ENCODE peak calls at places on chromosomes 13 and 19, in six cellular contexts. R, L, O, N, X and I are unnamed samples.

GRCh38 chr13:111874981-111875380 is 192.0 kb upstream of the SOX1 start:
- DNase-seq in R (no peak), L (no peak), O (no peak), N (no peak), X (no peak), I (no peak)

GRCh38 chr19:54517483-54517882 is 14.9 kb downstream of the LAIR2 start:
- DNase-seq in R (peak; percentile 2), L (no peak), O (no peak), N (no peak), X (peak; percentile 45), I (peak; percentile 65)

GRCh38 chr13:30169442-30169841 is 137.9 kb downstream of the KATNAL1 start:
- DNase-seq in R (no peak), L (no peak), O (no peak), N (no peak), X (no peak), I (no peak)

GRCh38 chr13:33745370-33746324 is 72.3 kb upstream of the RFC3 start:
- DNase-seq in R (no peak), L (no peak), O (no peak), N (no peak), X (peak; percentile 23), I (no peak)

GRCh38 chr19:45173816-45174215 is 4.2 kb downstream of the TRAPPC6A start:
- DNase-seq in R (peak; percentile 79), L (no peak), O (no peak), N (no peak), X (no peak), I (no peak)

GRCh38 chr19:4049432-4049831 is 17.3 kb downstream of the ZBTB7A start:
- DNase-seq in R (no peak), L (no peak), O (no peak), N (no peak), X (no peak), I (peak; percentile 56)

GRCh38 chr13:31200636-31200970 is 828 bp downstream of the B3GLCT start:
- DNase-seq in R (no peak), L (no peak), O (no peak), N (peak; percentile 10), X (peak; percentile 54), I (peak; percentile 74)

GRCh38 chr19:24032651-24033050 is 54.3 kb upstream of the ZNF254 start:
- DNase-seq in R (no peak), L (no peak), O (no peak), N (no peak), X (no peak), I (peak; percentile 16)

GRCh38 chr13:73952683-73953082 is 181.5 kb downstream of the KLF12 start:
- DNase-seq in R (peak; percentile 86), L (no peak), O (no peak), N (no peak), X (no peak), I (no peak)

GRCh38 chr13:112005925-112006324 is 61.0 kb upstream of the SOX1 start:
- DNase-seq in R (no peak), L (no peak), O (no peak), N (no peak), X (no peak), I (no peak)

GRCh38 chr13:50420720-50421456 is 405.6 kb downstream of the KCNRG start:
- DNase-seq in R (no peak), L (no peak), O (no peak), N (no peak), X (no peak), I (no peak)

GRCh38 chr19:30556230-30556711 is 184.1 kb downstream of the ZNF536 start:
- DNase-seq in R (no peak), L (no peak), O (no peak), N (no peak), X (no peak), I (no peak)

GRCh38 chr13:56586966-56587365 is 553.8 kb upstream of the PRR20A start:
- DNase-seq in R (no peak), L (no peak), O (no peak), N (no peak), X (no peak), I (no peak)

GRCh38 chr19:4376245-4376990 is 23.9 kb downstream of the SH3GL1 start:
- DNase-seq in R (no peak), L (no peak), O (no peak), N (no peak), X (peak; percentile 23), I (no peak)

GRCh38 chr13:108679989-108680388 is 50.6 kb downstream of the MYO16 start:
- DNase-seq in R (no peak), L (no peak), O (no peak), N (no peak), X (no peak), I (no peak)

GRCh38 chr19:2084993-2085720 is 11.0 kb downstream of the MOB3A start:
- DNase-seq in R (no peak), L (no peak), O (peak; percentile 77), N (peak; percentile 94), X (no peak), I (peak; percentile 93)

GRCh38 chr13:111880185-111880584 is 186.8 kb upstream of the SOX1 start:
- DNase-seq in R (no peak), L (no peak), O (no peak), N (no peak), X (no peak), I (no peak)

GRCh38 chr13:78607409-78608253 is 4.3 kb upstream of the POU4F1 start:
- DNase-seq in R (no peak), L (no peak), O (no peak), N (no peak), X (no peak), I (no peak)

GRCh38 chr13:110347088-110347487 is 40.0 kb downstream of the COL4A2 start:
- DNase-seq in R (no peak), L (no peak), O (no peak), N (no peak), X (no peak), I (no peak)
- H3K4me1 ChIP-seq in R (peaks cover 26% of the 10 kb centered on the region), L (peaks cover 25% of the 10 kb centered on the region), O (peaks cover 61% of the 10 kb centered on the region), N (no peaks in the 10 kb centered on the region), X (peaks cover 12% of the 10 kb centered on the region), I (peaks cover 17% of the 10 kb centered on the region)

DNA sequence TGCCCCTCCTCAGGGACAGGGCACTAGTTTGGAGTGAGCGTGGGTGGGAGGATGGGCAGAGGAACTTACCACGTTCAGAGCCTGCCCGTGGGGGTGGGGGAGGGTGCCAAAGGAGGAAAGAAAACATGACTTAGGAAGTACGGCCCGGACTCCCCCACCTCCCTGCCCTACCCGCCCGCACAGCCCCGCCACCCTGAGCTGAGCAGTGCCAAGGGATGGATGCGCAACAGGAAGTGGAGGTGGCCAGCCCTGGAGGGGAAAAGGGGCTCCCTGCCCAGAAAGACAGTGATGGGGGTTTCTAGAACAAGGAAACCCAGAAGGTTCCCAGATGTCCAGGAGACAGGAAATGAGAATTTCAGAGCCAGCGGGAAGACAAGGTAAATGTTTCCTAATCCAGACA is 6.3 kb downstream of the TEAD2 start:
- DNase-seq in R (no peak), L (no peak), O (no peak), N (no peak), X (no peak), I (no peak)
- H3K36me3 ChIP-seq in R (peaks cover 65% of the 10 kb centered on the region), L (peaks cover 39% of the 10 kb centered on the region), O (no peaks in the 10 kb centered on the region), N (no peaks in the 10 kb centered on the region), X (no peaks in the 10 kb centered on the region), I (no peaks in the 10 kb centered on the region)

GRCh38 chr13:66994498-66995365 is 235.4 kb downstream of the PCDH9 start:
- DNase-seq in R (no peak), L (no peak), O (no peak), N (no peak), X (no peak), I (no peak)

GRCh38 chr13:66995366-66995663 is 234.8 kb downstream of the PCDH9 start:
- DNase-seq in R (no peak), L (no peak), O (no peak), N (no peak), X (no peak), I (no peak)

GRCh38 chr13:66992683-66993082 is 237.5 kb downstream of the PCDH9 start:
- DNase-seq in R (no peak), L (no peak), O (no peak), N (no peak), X (no peak), I (no peak)

GRCh38 chr13:66994097-66994496 is 236.0 kb downstream of the PCDH9 start:
- DNase-seq in R (peak; percentile 52), L (peak; percentile 24), O (no peak), N (no peak), X (peak; percentile 68), I (peak; percentile 48)

DNA sequence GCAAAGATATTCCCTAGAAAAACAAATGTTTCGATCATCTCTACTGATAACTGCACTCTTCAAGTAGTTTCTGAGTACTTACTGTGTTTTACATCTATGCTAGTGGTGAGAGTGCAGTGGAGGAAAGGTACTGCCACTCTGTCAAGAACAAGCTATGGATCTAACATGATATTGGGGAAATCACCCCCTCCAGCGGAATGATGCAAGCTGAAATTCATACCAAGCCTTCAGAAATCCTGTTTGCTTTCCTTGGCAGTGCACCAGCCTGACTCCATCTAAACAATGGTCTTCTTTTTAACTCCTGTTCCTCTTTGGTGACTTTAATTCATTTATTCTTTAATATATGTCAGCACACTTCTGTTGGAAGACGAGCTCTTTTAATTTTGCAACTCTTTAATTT is 238.0 kb downstream of the PCDH9 start:
- DNase-seq in R (peak; percentile 73), L (no peak), O (no peak), N (no peak), X (no peak), I (no peak)
- H3K4me3 ChIP-seq in R (no peak overlapping the region), L (no peak overlapping the region), O (no peak overlapping the region), N (no peak overlapping the region), X (no peak overlapping the region), I (no peak overlapping the region)

DNA sequence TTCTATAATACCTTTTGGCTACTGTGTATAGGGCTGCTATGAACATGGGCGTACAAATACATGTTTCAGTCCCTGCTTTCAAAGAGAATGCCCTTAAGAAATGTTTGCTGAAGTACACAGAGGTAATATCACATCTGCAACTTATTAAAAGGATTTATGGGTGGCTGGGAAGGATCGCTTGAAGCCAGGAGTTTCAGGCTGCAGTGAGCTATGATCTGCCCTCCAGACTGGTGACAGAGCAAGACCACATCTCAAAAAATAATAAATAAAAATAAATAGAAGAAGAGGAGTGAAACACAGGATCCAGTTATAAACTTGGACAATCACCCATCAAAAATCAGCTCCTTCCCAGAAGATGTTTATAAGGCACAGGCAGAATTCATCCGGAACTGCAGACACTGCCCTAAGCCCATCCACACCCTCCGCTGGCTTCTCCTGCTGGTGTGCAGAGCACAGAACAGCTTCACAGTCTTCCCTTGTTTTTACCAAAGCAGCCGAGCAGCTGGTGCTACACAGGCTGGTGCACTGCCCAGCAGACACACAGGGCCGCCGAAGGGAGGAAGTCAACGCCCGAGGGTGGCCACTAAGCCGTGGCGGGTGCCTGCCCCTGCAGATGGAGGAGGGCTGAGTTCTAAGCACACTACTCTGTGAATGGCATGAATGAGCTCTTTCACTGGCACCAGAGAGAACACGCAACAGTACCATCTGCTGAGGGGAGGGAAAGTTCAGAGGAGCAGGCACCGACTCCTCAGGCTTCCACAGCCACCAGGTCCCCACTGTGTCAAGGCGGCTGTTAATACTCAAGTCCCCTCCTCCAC is 44.0 kb downstream of the BRD4 start:
- DNase-seq in R (peak; percentile 24), L (no peak), O (no peak), N (no peak), X (no peak), I (no peak)
- H3K4me1 ChIP-seq in R (peaks cover 43% of the 10 kb centered on the region), L (peaks cover 82% of the 10 kb centered on the region), O (peaks cover 100% of the 10 kb centered on the region), N (peaks cover 88% of the 10 kb centered on the region), X (peaks cover 83% of the 10 kb centered on the region), I (peaks cover 67% of the 10 kb centered on the region)